ENCODE peak calls at places on chromosomes 3 and 15, in five cellular contexts. One of them, this sample, is unnamed.

GRCh38 chr3:24201301-24201700 is 256.2 kb downstream of the NR1D2 start:
- DNase-seq in right lobe of liver: no peak
- DNase-seq in heart left ventricle: no peak
- DNase-seq in adrenal gland: no peak
- DNase-seq in GM23338: no peak
- DNase-seq in this sample: no peak

GRCh38 chr3:117706037-117706436 is 996.5 kb downstream of the TUSC7 start:
- DNase-seq in heart left ventricle: no peak
- DNase-seq in right lobe of liver: no peak
- DNase-seq in adrenal gland: no peak
- DNase-seq in GM23338: no peak
- DNase-seq in this sample: no peak

GRCh38 chr3:124653788-124654469 is 76.3 kb upstream of the UMPS start:
- DNase-seq in right lobe of liver: no peak
- DNase-seq in heart left ventricle: peak; percentile 23
- DNase-seq in GM23338: no peak
- DNase-seq in adrenal gland: no peak
- DNase-seq in this sample: no peak

GRCh38 chr15:99734575-99734974 is 1.3 kb upstream of the LYSMD4 start:
- DNase-seq in heart left ventricle: no peak
- DNase-seq in right lobe of liver: no peak
- DNase-seq in GM23338: no peak
- DNase-seq in adrenal gland: no peak
- DNase-seq in this sample: no peak

GRCh38 chr3:4698125-4698821 is 205.1 kb downstream of the ITPR1 start:
- DNase-seq in GM23338: no peak
- DNase-seq in heart left ventricle: no peak
- DNase-seq in adrenal gland: no peak
- DNase-seq in right lobe of liver: no peak
- DNase-seq in this sample: no peak

GRCh38 chr3:58356054-58356453 is 23.4 kb downstream of the PXK start:
- DNase-seq in right lobe of liver: no peak
- DNase-seq in heart left ventricle: peak; percentile 13
- DNase-seq in adrenal gland: no peak
- DNase-seq in GM23338: no peak
- DNase-seq in this sample: no peak

GRCh38 chr3:178690571-178690970 is 154.3 kb downstream of the KCNMB2 start:
- DNase-seq in GM23338: no peak
- DNase-seq in right lobe of liver: no peak
- DNase-seq in adrenal gland: no peak
- DNase-seq in heart left ventricle: no peak
- DNase-seq in this sample: no peak

GRCh38 chr3:78204977-78205376 is 1165.1 kb downstream of the ROBO2 start:
- DNase-seq in heart left ventricle: peak; percentile 6
- DNase-seq in adrenal gland: no peak
- DNase-seq in right lobe of liver: no peak
- DNase-seq in GM23338: peak; percentile 46
- DNase-seq in this sample: no peak

GRCh38 chr3:11168881-11169805 is 14.8 kb downstream of the HRH1 start:
- DNase-seq in GM23338: no peak
- DNase-seq in heart left ventricle: no peak
- DNase-seq in right lobe of liver: no peak
- DNase-seq in adrenal gland: no peak
- DNase-seq in this sample: no peak

GRCh38 chr3:127690106-127690505 is 17.4 kb downstream of the ABTB1 start:
- DNase-seq in right lobe of liver: no peak
- DNase-seq in adrenal gland: no peak
- DNase-seq in heart left ventricle: no peak
- DNase-seq in GM23338: no peak
- DNase-seq in this sample: no peak

GRCh38 chr3:69740103-69741021 is 1.1 kb downstream of the MITF start:
- DNase-seq in heart left ventricle: peak; percentile 22
- DNase-seq in GM23338: peak; percentile 88
- DNase-seq in right lobe of liver: peak; percentile 65
- DNase-seq in adrenal gland: no peak
- DNase-seq in this sample: no peak

GRCh38 chr3:125351814-125352456 is 23.2 kb downstream of the ZNF148 start:
- DNase-seq in heart left ventricle: no peak
- DNase-seq in adrenal gland: no peak
- DNase-seq in right lobe of liver: no peak
- DNase-seq in GM23338: no peak
- DNase-seq in this sample: no peak

GRCh38 chr3:156865732-156866131 is 39.6 kb downstream of the LEKR1 start:
- DNase-seq in heart left ventricle: no peak
- DNase-seq in adrenal gland: no peak
- DNase-seq in right lobe of liver: no peak
- DNase-seq in GM23338: no peak
- DNase-seq in this sample: no peak

GRCh38 chr3:62982795-62983455 is 107.7 kb upstream of the CADPS start:
- DNase-seq in heart left ventricle: no peak
- DNase-seq in GM23338: peak; percentile 54
- DNase-seq in adrenal gland: no peak
- DNase-seq in right lobe of liver: no peak
- DNase-seq in this sample: no peak

GRCh38 chr3:16533928-16534913 is 20.7 kb upstream of the RFTN1 start:
- DNase-seq in heart left ventricle: no peak
- DNase-seq in adrenal gland: no peak
- DNase-seq in right lobe of liver: no peak
- DNase-seq in GM23338: peak; percentile 75
- DNase-seq in this sample: no peak

GRCh38 chr3:99484871-99485270 is 153.5 kb upstream of the COL8A1 start:
- DNase-seq in heart left ventricle: no peak
- DNase-seq in GM23338: no peak
- DNase-seq in right lobe of liver: no peak
- DNase-seq in adrenal gland: no peak
- DNase-seq in this sample: no peak

GRCh38 chr3:37995652-37996641 is 5.4 kb downstream of the VILL start:
- DNase-seq in right lobe of liver: no peak
- DNase-seq in adrenal gland: peak; percentile 13
- DNase-seq in heart left ventricle: no peak
- DNase-seq in GM23338: no peak
- DNase-seq in this sample: no peak

GRCh38 chr3:108022316-108023150 is 68.3 kb downstream of the CD47 start:
- DNase-seq in right lobe of liver: no peak
- DNase-seq in GM23338: no peak
- DNase-seq in adrenal gland: no peak
- DNase-seq in heart left ventricle: no peak
- DNase-seq in this sample: no peak

GRCh38 chr15:71804226-71804625 is 6.1 kb upstream of the NR2E3 start:
- DNase-seq in heart left ventricle: no peak
- DNase-seq in GM23338: no peak
- DNase-seq in adrenal gland: no peak
- DNase-seq in right lobe of liver: no peak
- DNase-seq in this sample: no peak

GRCh38 chr15:71800835-71801745 is 9.3 kb upstream of the NR2E3 start:
- DNase-seq in GM23338: peak; percentile 82
- DNase-seq in right lobe of liver: no peak
- DNase-seq in heart left ventricle: no peak
- DNase-seq in adrenal gland: peak; percentile 34
- DNase-seq in this sample: no peak

GRCh38 chr15:71801935-71802655 is 8.3 kb upstream of the NR2E3 start:
- DNase-seq in heart left ventricle: no peak
- DNase-seq in adrenal gland: no peak
- DNase-seq in GM23338: no peak
- DNase-seq in right lobe of liver: no peak
- DNase-seq in this sample: no peak

GRCh38 chr15:71804695-71805470 is 5.5 kb upstream of the NR2E3 start:
- DNase-seq in heart left ventricle: no peak
- DNase-seq in right lobe of liver: no peak
- DNase-seq in adrenal gland: no peak
- DNase-seq in GM23338: no peak
- DNase-seq in this sample: no peak

GRCh38 chr15:71802770-71803169 is 7.6 kb upstream of the NR2E3 start:
- DNase-seq in right lobe of liver: no peak
- DNase-seq in adrenal gland: no peak
- DNase-seq in GM23338: peak; percentile 84
- DNase-seq in heart left ventricle: no peak
- DNase-seq in this sample: no peak
- TF ChIP-seq CTCF in right lobe of liver: peak; percentile 24
- TF ChIP-seq CTCF in adrenal gland: no peak
- TF ChIP-seq CTCF in GM23338: peak; percentile 92
- TF ChIP-seq CTCF in heart left ventricle: no peak
- TF ChIP-seq CTCF in this sample: no peak

GRCh38 chr15:78879517-78880241 is 7.0 kb downstream of the MORF4L1 start:
- DNase-seq in adrenal gland: no peak
- DNase-seq in heart left ventricle: no peak
- DNase-seq in GM23338: no peak
- DNase-seq in right lobe of liver: no peak
- DNase-seq in this sample: no peak
- H3K36me3 ChIP-seq in adrenal gland: no peaks in the 10 kb centered on the region
- H3K36me3 ChIP-seq in heart left ventricle: peaks cover 44% of the 10 kb centered on the region
- H3K36me3 ChIP-seq in GM23338: peaks cover 27% of the 10 kb centered on the region
- H3K36me3 ChIP-seq in right lobe of liver: peaks cover 5% of the 10 kb centered on the region
- H3K36me3 ChIP-seq in this sample: peaks cover 11% of the 10 kb centered on the region

GRCh38 chr15:80587007-80587406 is 108.1 kb upstream of the ABHD17C start:
- DNase-seq in heart left ventricle: no peak
- DNase-seq in right lobe of liver: no peak
- DNase-seq in adrenal gland: no peak
- DNase-seq in GM23338: peak; percentile 71
- DNase-seq in this sample: no peak
- TF ChIP-seq CTCF in heart left ventricle: no peak
- TF ChIP-seq CTCF in right lobe of liver: no peak
- TF ChIP-seq CTCF in adrenal gland: no peak
- TF ChIP-seq CTCF in GM23338: no peak
- TF ChIP-seq CTCF in this sample: no peak

GRCh38 chr15:75891895-75892294 is 11.8 kb upstream of the FBXO22 start:
- DNase-seq in adrenal gland: no peak
- DNase-seq in heart left ventricle: no peak
- DNase-seq in GM23338: no peak
- DNase-seq in right lobe of liver: no peak
- DNase-seq in this sample: no peak
- H3K36me3 ChIP-seq in adrenal gland: no peaks in the 10 kb centered on the region
- H3K36me3 ChIP-seq in heart left ventricle: peaks cover 26% of the 10 kb centered on the region
- H3K36me3 ChIP-seq in GM23338: peaks cover 15% of the 10 kb centered on the region
- H3K36me3 ChIP-seq in right lobe of liver: no peaks in the 10 kb centered on the region
- H3K36me3 ChIP-seq in this sample: no peaks in the 10 kb centered on the region

DNA sequence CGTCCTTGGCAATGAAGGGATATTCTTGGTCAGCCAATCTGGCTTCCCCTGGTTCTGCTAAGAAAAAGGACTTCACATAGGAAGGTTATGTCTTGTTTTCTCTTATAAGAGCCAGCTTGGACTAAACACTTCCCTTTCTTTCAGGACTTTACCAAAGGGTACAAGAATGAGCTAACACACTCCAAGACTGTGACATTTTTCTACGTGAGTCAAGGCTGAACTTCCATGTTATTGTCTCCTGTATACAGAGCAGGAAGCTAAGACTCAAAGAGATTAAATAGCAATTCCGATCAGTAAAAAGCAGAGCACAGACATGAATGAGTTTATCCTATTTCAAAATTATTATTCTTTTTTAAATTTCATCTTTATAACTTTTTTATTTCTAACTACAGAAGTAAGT is 63.3 kb upstream of the STT3B start:
- DNase-seq in heart left ventricle: no peak
- DNase-seq in GM23338: no peak
- DNase-seq in adrenal gland: no peak
- DNase-seq in right lobe of liver: no peak
- DNase-seq in this sample: no peak
- TF ChIP-seq CTCF in heart left ventricle: no peak
- TF ChIP-seq CTCF in GM23338: no peak
- TF ChIP-seq CTCF in adrenal gland: no peak
- TF ChIP-seq CTCF in right lobe of liver: no peak
- TF ChIP-seq CTCF in this sample: no peak

GRCh38 chr3:73815966-73816365 is 191.2 kb upstream of the PDZRN3 start:
- DNase-seq in heart left ventricle: no peak
- DNase-seq in adrenal gland: no peak
- DNase-seq in GM23338: no peak
- DNase-seq in right lobe of liver: no peak
- DNase-seq in this sample: no peak

GRCh38 chr3:73812054-73812453 is 187.3 kb upstream of the PDZRN3 start:
- DNase-seq in right lobe of liver: no peak
- DNase-seq in heart left ventricle: no peak
- DNase-seq in adrenal gland: no peak
- DNase-seq in GM23338: no peak
- DNase-seq in this sample: no peak

GRCh38 chr3:73813978-73814292 is 189.2 kb upstream of the PDZRN3 start:
- DNase-seq in adrenal gland: no peak
- DNase-seq in right lobe of liver: no peak
- DNase-seq in GM23338: no peak
- DNase-seq in heart left ventricle: no peak
- DNase-seq in this sample: no peak

GRCh38 chr3:73808862-73809509 is 184.2 kb upstream of the PDZRN3 start:
- DNase-seq in GM23338: peak; percentile 14
- DNase-seq in heart left ventricle: no peak
- DNase-seq in right lobe of liver: no peak
- DNase-seq in adrenal gland: no peak
- DNase-seq in this sample: no peak

DNA sequence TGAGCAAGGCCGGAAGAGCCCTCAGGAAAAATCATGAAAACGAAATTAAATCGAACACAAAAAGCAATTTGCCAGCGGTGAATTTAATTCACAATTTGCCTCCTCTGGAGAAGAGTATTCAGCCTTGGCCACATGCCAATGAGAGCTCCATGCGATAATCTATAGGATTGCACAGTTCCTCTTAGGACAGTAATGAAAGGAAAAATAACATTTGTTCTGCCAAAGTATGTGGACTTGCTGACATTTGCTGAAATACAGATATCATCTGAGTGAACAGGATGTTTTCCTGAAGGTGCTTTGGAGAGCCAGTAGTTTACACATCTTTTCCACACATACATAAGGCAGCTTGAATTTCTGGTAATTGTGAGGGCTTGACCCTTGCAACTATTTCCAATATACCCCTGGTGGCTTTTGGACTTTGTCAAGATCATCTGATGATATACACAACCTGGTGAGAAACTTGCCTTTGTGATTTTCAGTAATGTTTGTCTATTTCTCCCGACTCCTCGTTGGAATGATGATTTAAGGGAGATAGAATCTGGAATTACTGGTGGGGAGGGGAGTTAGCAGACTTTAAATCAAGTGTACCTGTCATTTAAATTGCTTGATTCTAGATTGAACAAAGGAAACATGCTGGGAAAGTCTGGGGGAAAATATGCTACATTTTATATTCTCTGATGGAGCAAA is 188.7 kb upstream of the PDZRN3 start:
- DNase-seq in adrenal gland: no peak
- DNase-seq in right lobe of liver: no peak
- DNase-seq in heart left ventricle: no peak
- DNase-seq in GM23338: no peak
- DNase-seq in this sample: no peak
- H3K36me3 ChIP-seq in adrenal gland: no peaks in the 10 kb centered on the region
- H3K36me3 ChIP-seq in right lobe of liver: no peaks in the 10 kb centered on the region
- H3K36me3 ChIP-seq in heart left ventricle: no peaks in the 10 kb centered on the region
- H3K36me3 ChIP-seq in GM23338: no peaks in the 10 kb centered on the region
- H3K36me3 ChIP-seq in this sample: no peaks in the 10 kb centered on the region

GRCh38 chr15:67838789-67839332 is 984 bp downstream of the RNU6-1 start:
- DNase-seq in adrenal gland: peak; percentile 63
- DNase-seq in GM23338: peak; percentile 93
- DNase-seq in heart left ventricle: peak; percentile 42
- DNase-seq in right lobe of liver: peak; percentile 78
- DNase-seq in this sample: no peak
- TF ChIP-seq CTCF in adrenal gland: peak; percentile 26
- TF ChIP-seq CTCF in GM23338: no peak
- TF ChIP-seq CTCF in heart left ventricle: no peak
- TF ChIP-seq CTCF in right lobe of liver: peak; percentile 22
- TF ChIP-seq CTCF in this sample: no peak

GRCh38 chr3:45402138-45402537 is 13.8 kb downstream of the LARS2 start:
- DNase-seq in GM23338: no peak
- DNase-seq in adrenal gland: no peak
- DNase-seq in right lobe of liver: no peak
- DNase-seq in heart left ventricle: no peak
- DNase-seq in this sample: no peak
- H3K36me3 ChIP-seq in GM23338: peaks cover 39% of the 10 kb centered on the region
- H3K36me3 ChIP-seq in adrenal gland: no peaks in the 10 kb centered on the region
- H3K36me3 ChIP-seq in right lobe of liver: peaks cover 9% of the 10 kb centered on the region
- H3K36me3 ChIP-seq in heart left ventricle: peaks cover 85% of the 10 kb centered on the region
- H3K36me3 ChIP-seq in this sample: peaks cover 13% of the 10 kb centered on the region

This sample was measured in CD8-positive, alpha-beta T cell.